ENCODE peak calls at places on chromosomes 11 and 22, in eight cellular contexts. X is NB4, S is PC-3, R is coronary artery, B is endothelial cell, I is HL-60, H is A549, G is cardiac muscle cell. W is an unnamed sample.

GRCh38 chr11:128155590-128155989 is 431.8 kb downstream of the ETS1 start:
- DNase-seq in X (no peak), H (no peak), S (peak; percentile 47), I (no peak), G (no peak), B (no peak), R (no peak), W (no peak)

GRCh38 chr11:109071712-109072524 is 350.1 kb upstream of the C11orf87 start:
- DNase-seq in B (no peak), I (no peak), R (no peak), X (no peak), G (no peak), H (no peak), S (peak; percentile 50), W (no peak)

GRCh38 chr11:123478352-123478986 is 48.4 kb downstream of the GRAMD1B start:
- DNase-seq in R (no peak), G (peak; percentile 84), X (peak; percentile 90), I (peak; percentile 75), S (peak; percentile 89), B (peak; percentile 57), H (peak; percentile 71), W (peak; percentile 46)

GRCh38 chr11:116384407-116384806 is 388.4 kb downstream of the BUD13 start:
- DNase-seq in S (no peak), G (no peak), H (no peak), B (no peak), R (no peak), I (no peak), X (no peak), W (no peak)

GRCh38 chr11:94754335-94754734 is 13.8 kb upstream of the AMOTL1 start:
- DNase-seq in S (no peak), I (no peak), X (no peak), B (no peak), G (peak; percentile 60), R (no peak), H (no peak), W (no peak)

GRCh38 chr11:113674397-113674685 is 31.8 kb downstream of the TMPRSS5 start:
- DNase-seq in I (no peak), H (no peak), R (no peak), B (no peak), X (no peak), S (peak; percentile 49), G (no peak), W (no peak)

GRCh38 chr22:17884951-17885350 is 110.7 kb upstream of the BID start:
- DNase-seq in X (no peak), G (no peak), R (no peak), I (no peak), S (no peak), B (no peak), H (no peak), W (no peak)

GRCh38 chr22:46081831-46082210 is 68.5 kb upstream of the PPARA start:
- DNase-seq in I (no peak), R (no peak), B (no peak), X (no peak), S (no peak), G (no peak), H (no peak), W (peak; percentile 32)

GRCh38 chr11:125950696-125951645 is 5.1 kb downstream of the VSIG10L2 start:
- DNase-seq in X (no peak), I (no peak), S (no peak), B (no peak), G (no peak), H (no peak), R (peak; percentile 80), W (peak; percentile 31)

GRCh38 chr11:35064114-35064800 is 74.7 kb upstream of the CD44 start:
- DNase-seq in R (no peak), I (no peak), H (no peak), B (no peak), G (no peak), X (no peak), S (no peak), W (no peak)

GRCh38 chr11:35158371-35159081 is 19.6 kb downstream of the CD44 start:
- DNase-seq in G (no peak), S (no peak), I (no peak), R (no peak), B (peak; percentile 37), H (no peak), X (no peak), W (no peak)

GRCh38 chr11:120019191-120019590 is 118.7 kb downstream of the TRIM29 start:
- DNase-seq in G (no peak), R (no peak), I (no peak), H (no peak), X (no peak), B (no peak), S (no peak), W (no peak)

DNA sequence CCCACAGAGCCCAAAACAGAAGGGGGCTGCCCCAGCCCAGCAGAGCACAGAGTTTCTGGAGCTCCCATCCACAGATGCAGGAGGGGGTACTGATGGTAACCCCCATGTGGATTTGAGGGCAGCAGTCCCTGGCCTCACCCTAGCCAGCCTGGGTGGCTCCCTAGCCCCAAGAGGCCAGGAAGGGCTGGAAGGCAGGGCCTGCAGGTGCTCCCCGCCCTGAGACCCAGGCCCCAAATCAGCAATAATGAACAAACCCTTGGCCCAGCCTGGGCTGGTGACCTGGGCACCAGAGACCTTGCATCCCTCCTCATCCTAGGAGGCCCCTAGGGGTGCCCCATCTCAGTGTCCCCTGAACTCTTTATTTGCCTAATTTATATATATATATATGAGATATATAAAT is 61.6 kb downstream of the MORC2 start:
- DNase-seq in I (no peak), S (no peak), R (no peak), X (no peak), G (no peak), B (no peak), H (no peak), W (no peak)
- TF ChIP-seq CTCF in I (no peak), S (no peak), R (no peak), X (no peak), G (no peak), B (no peak), H (no peak), W (no peak)

GRCh38 chr22:28768701-28769393 is 3.6 kb upstream of the CCDC117 start:
- DNase-seq in B (no peak), X (no peak), I (no peak), H (no peak), R (no peak), G (no peak), S (no peak), W (no peak)

GRCh38 chr22:28771195-28771791 is 1.2 kb upstream of the CCDC117 start:
- DNase-seq in S (no peak), X (no peak), I (no peak), R (no peak), G (no peak), B (no peak), H (no peak), W (no peak)

GRCh38 chr22:28772633-28773460 is at the start of gene CCDC117:
- DNase-seq in G (peak; percentile 95), R (peak; percentile 93), I (peak; percentile 76), H (peak; percentile 89), B (peak; percentile 88), X (peak; percentile 97), S (peak; percentile 79), W (peak; percentile 91)

GRCh38 chr22:28766628-28767027 is 5.9 kb upstream of the CCDC117 start:
- DNase-seq in R (no peak), S (no peak), H (no peak), G (no peak), I (no peak), X (no peak), B (no peak), W (no peak)

GRCh38 chr22:28769394-28770085 is 3.0 kb upstream of the CCDC117 start:
- DNase-seq in B (no peak), I (no peak), S (no peak), G (no peak), H (no peak), X (no peak), R (no peak), W (no peak)
- TF ChIP-seq CTCF in B (no peak), I (no peak), S (no peak), G (no peak), H (no peak), X (no peak), R (no peak), W (no peak)

GRCh38 chr22:48563966-48564330 is 1263.7 kb downstream of the BRD1 start:
- DNase-seq in I (no peak), H (no peak), X (no peak), B (no peak), S (no peak), G (no peak), R (no peak), W (no peak)

GRCh38 chr22:48563118-48563965 is 1264.3 kb downstream of the BRD1 start:
- DNase-seq in H (no peak), S (no peak), X (no peak), B (no peak), G (no peak), I (no peak), R (no peak), W (no peak)

GRCh38 chr22:48566741-48567140 is 1260.9 kb downstream of the BRD1 start:
- DNase-seq in B (no peak), X (no peak), G (no peak), H (no peak), S (no peak), I (no peak), R (no peak), W (no peak)

GRCh38 chr22:48565901-48566501 is 1261.7 kb downstream of the BRD1 start:
- DNase-seq in I (no peak), X (no peak), S (no peak), G (no peak), B (no peak), H (no peak), R (no peak), W (no peak)

DNA sequence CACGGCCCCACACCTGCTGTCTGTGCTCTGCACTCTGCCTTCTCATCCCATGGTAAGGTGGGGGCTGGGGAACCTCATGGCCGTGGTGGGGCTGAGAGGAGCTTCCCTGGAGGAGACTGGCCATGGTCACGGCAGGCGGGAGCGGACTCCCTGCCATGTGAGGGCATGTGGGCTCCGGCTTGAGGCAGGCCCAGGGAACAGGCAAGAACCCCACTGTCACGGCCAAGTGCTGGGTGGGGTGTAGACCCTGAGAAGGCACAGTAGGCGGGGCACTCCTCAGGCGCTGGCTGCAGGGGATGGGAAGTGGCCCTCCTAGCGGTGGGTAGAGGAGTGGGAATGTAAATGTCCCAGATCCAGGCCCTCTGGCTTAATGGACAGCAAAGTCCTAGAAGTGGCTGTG is 1262.7 kb downstream of the BRD1 start:
- DNase-seq in S (no peak), B (no peak), R (no peak), G (no peak), H (no peak), X (no peak), I (no peak), W (no peak)
- TF ChIP-seq CTCF in S (no peak), B (no peak), R (no peak), G (no peak), H (no peak), X (no peak), I (no peak), W (no peak)

DNA sequence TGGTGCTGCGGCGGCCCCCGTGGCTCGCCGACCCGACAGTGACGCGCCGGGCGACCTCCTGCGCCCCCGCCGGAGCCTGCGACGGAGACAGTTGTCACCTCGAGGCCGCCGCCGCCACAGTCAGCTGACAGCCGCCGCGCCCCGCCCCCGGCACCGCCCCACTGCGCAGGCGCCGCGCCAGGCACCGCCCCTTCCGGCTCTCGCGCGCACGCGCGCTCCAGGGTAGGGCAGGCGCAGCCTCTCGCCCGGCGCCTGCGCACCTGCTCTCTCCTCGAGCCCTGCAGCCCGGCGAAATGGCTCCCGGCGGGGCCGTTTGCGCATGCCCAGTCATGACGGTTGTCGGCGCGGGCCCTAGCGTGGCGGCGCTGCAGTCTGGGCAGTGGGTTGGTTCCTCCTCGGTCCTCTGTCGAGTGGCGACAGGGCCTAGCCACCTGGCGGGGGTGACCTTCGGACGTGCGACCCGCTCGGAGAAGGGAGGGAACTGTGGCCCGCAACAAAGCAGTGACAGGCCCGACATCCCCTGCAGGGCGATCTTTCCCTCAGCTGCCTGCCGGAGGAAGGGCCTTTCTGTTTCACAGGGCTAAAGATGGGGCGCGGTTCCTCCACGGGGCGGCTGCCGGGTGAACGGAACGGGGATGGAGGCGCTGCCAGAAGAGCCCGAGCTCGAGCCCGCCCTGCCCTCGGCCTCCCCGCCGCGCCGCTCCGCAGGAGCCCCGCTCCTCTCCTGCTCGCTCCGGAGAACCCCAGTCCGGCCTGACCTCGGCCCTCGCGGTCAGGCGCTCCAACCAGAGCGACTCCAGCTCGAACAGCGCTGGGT is at the start of gene TOLLIP:
- DNase-seq in I (peak; percentile 88), B (peak; percentile 98), H (peak; percentile 99), S (peak; percentile 92), R (peak; percentile 96), G (peak; percentile 96), X (peak; percentile 91), W (peak; percentile 94)
- TF ChIP-seq CTCF in I (no peak), B (no peak), H (peak; percentile 9), S (peak; percentile 29), R (no peak), G (peak; percentile 18), X (peak; percentile 5), W (no peak)

W was measured in pancreas.